ENCODE peak calls at places on chromosomes 13 and 19, in nine cellular contexts. One of them, this sample, is unnamed.

GRCh38 chr13:78714717-78715116 is 55.8 kb upstream of the OBI1 start:
- DNase-seq in hepatocyte: no peak
- DNase-seq in AG09309: no peak
- DNase-seq in ACHN: no peak
- DNase-seq in T-helper 17 cell: no peak
- DNase-seq in epithelial cell of prostate: no peak
- DNase-seq in effector memory CD8-positive, alpha-beta T cell: no peak
- DNase-seq in AML-193: no peak
- DNase-seq in tibial artery: no peak
- DNase-seq in this sample: no peak

GRCh38 chr13:27966641-27967202 is 2.4 kb downstream of the CDX2 start:
- DNase-seq in hepatocyte: no peak
- DNase-seq in AG09309: no peak
- DNase-seq in ACHN: no peak
- DNase-seq in T-helper 17 cell: no peak
- DNase-seq in epithelial cell of prostate: no peak
- DNase-seq in effector memory CD8-positive, alpha-beta T cell: no peak
- DNase-seq in AML-193: no peak
- DNase-seq in tibial artery: no peak
- DNase-seq in this sample: no peak

GRCh38 chr19:3580156-3580955 is 4.9 kb upstream of the GIPC3 start:
- DNase-seq in hepatocyte: no peak
- DNase-seq in AG09309: peak
- DNase-seq in ACHN: peak
- DNase-seq in T-helper 17 cell: no peak
- DNase-seq in epithelial cell of prostate: no peak
- DNase-seq in effector memory CD8-positive, alpha-beta T cell: no peak
- DNase-seq in AML-193: no peak
- DNase-seq in tibial artery: no peak
- DNase-seq in this sample: no peak

GRCh38 chr13:84315527-84315926 is 433.3 kb upstream of the SLITRK1 start:
- DNase-seq in hepatocyte: no peak
- DNase-seq in AG09309: no peak
- DNase-seq in ACHN: no peak
- DNase-seq in T-helper 17 cell: no peak
- DNase-seq in epithelial cell of prostate: no peak
- DNase-seq in effector memory CD8-positive, alpha-beta T cell: no peak
- DNase-seq in AML-193: no peak
- DNase-seq in tibial artery: no peak
- DNase-seq in this sample: no peak

GRCh38 chr19:33719366-33720154 is 77.1 kb upstream of the KCTD15 start:
- DNase-seq in hepatocyte: no peak
- DNase-seq in AG09309: no peak
- DNase-seq in ACHN: no peak
- DNase-seq in T-helper 17 cell: no peak
- DNase-seq in epithelial cell of prostate: no peak
- DNase-seq in effector memory CD8-positive, alpha-beta T cell: no peak
- DNase-seq in AML-193: no peak
- DNase-seq in tibial artery: no peak
- DNase-seq in this sample: no peak

GRCh38 chr13:51643114-51643881 is 59.0 kb downstream of the WDFY2 start:
- DNase-seq in hepatocyte: no peak
- DNase-seq in AG09309: peak
- DNase-seq in ACHN: peak
- DNase-seq in T-helper 17 cell: no peak
- DNase-seq in epithelial cell of prostate: peak
- DNase-seq in effector memory CD8-positive, alpha-beta T cell: no peak
- DNase-seq in AML-193: peak
- DNase-seq in tibial artery: no peak
- DNase-seq in this sample: peak

GRCh38 chr13:101127741-101128353 is 288.5 kb downstream of the NALCN start:
- DNase-seq in hepatocyte: peak
- DNase-seq in AG09309: no peak
- DNase-seq in ACHN: peak
- DNase-seq in T-helper 17 cell: no peak
- DNase-seq in epithelial cell of prostate: no peak
- DNase-seq in effector memory CD8-positive, alpha-beta T cell: peak
- DNase-seq in AML-193: peak
- DNase-seq in tibial artery: no peak
- DNase-seq in this sample: peak

GRCh38 chr19:4379383-4380253 is 20.7 kb downstream of the SH3GL1 start:
- DNase-seq in hepatocyte: no peak
- DNase-seq in AG09309: no peak
- DNase-seq in ACHN: peak
- DNase-seq in T-helper 17 cell: no peak
- DNase-seq in epithelial cell of prostate: peak
- DNase-seq in effector memory CD8-positive, alpha-beta T cell: no peak
- DNase-seq in AML-193: no peak
- DNase-seq in tibial artery: peak
- DNase-seq in this sample: no peak

GRCh38 chr13:100075700-100076587 is 12.9 kb upstream of the PCCA start:
- DNase-seq in hepatocyte: no peak
- DNase-seq in AG09309: no peak
- DNase-seq in ACHN: no peak
- DNase-seq in T-helper 17 cell: no peak
- DNase-seq in epithelial cell of prostate: no peak
- DNase-seq in effector memory CD8-positive, alpha-beta T cell: no peak
- DNase-seq in AML-193: peak
- DNase-seq in tibial artery: no peak
- DNase-seq in this sample: no peak

GRCh38 chr19:16040642-16041041 is 35.7 kb upstream of the TPM4 start:
- DNase-seq in hepatocyte: no peak
- DNase-seq in AG09309: peak
- DNase-seq in ACHN: no peak
- DNase-seq in T-helper 17 cell: no peak
- DNase-seq in epithelial cell of prostate: no peak
- DNase-seq in effector memory CD8-positive, alpha-beta T cell: no peak
- DNase-seq in AML-193: no peak
- DNase-seq in tibial artery: no peak
- DNase-seq in this sample: no peak

GRCh38 chr13:112641456-112641855 is 48.4 kb upstream of the ATP11A start:
- DNase-seq in hepatocyte: no peak
- DNase-seq in AG09309: no peak
- DNase-seq in ACHN: no peak
- DNase-seq in T-helper 17 cell: no peak
- DNase-seq in epithelial cell of prostate: no peak
- DNase-seq in effector memory CD8-positive, alpha-beta T cell: no peak
- DNase-seq in AML-193: no peak
- DNase-seq in tibial artery: peak
- DNase-seq in this sample: no peak

GRCh38 chr19:55241143-55241934 is 12.8 kb upstream of the TMEM86B start:
- DNase-seq in hepatocyte: no peak
- DNase-seq in AG09309: no peak
- DNase-seq in ACHN: no peak
- DNase-seq in T-helper 17 cell: no peak
- DNase-seq in epithelial cell of prostate: no peak
- DNase-seq in effector memory CD8-positive, alpha-beta T cell: no peak
- DNase-seq in AML-193: no peak
- DNase-seq in tibial artery: no peak
- DNase-seq in this sample: no peak

GRCh38 chr19:38683393-38684077 is 36.1 kb downstream of the ACTN4 start:
- DNase-seq in hepatocyte: peak
- DNase-seq in AG09309: no peak
- DNase-seq in ACHN: peak
- DNase-seq in T-helper 17 cell: peak
- DNase-seq in epithelial cell of prostate: peak
- DNase-seq in effector memory CD8-positive, alpha-beta T cell: peak
- DNase-seq in AML-193: no peak
- DNase-seq in tibial artery: peak
- DNase-seq in this sample: peak

GRCh38 chr13:76853481-76853880 is 32.7 kb downstream of the KCTD12 start:
- DNase-seq in hepatocyte: no peak
- DNase-seq in AG09309: no peak
- DNase-seq in ACHN: no peak
- DNase-seq in T-helper 17 cell: no peak
- DNase-seq in epithelial cell of prostate: no peak
- DNase-seq in effector memory CD8-positive, alpha-beta T cell: no peak
- DNase-seq in AML-193: no peak
- DNase-seq in tibial artery: no peak
- DNase-seq in this sample: no peak

GRCh38 chr13:35760678-35761308 is 284.3 kb upstream of the MAB21L1 start:
- DNase-seq in hepatocyte: peak
- DNase-seq in AG09309: no peak
- DNase-seq in ACHN: no peak
- DNase-seq in T-helper 17 cell: no peak
- DNase-seq in epithelial cell of prostate: no peak
- DNase-seq in effector memory CD8-positive, alpha-beta T cell: no peak
- DNase-seq in AML-193: no peak
- DNase-seq in tibial artery: no peak
- DNase-seq in this sample: no peak

GRCh38 chr19:17394891-17395415 is 957 bp upstream of the CCDC194 start:
- DNase-seq in hepatocyte: no peak
- DNase-seq in AG09309: no peak
- DNase-seq in ACHN: peak
- DNase-seq in T-helper 17 cell: no peak
- DNase-seq in epithelial cell of prostate: no peak
- DNase-seq in effector memory CD8-positive, alpha-beta T cell: peak
- DNase-seq in AML-193: peak
- DNase-seq in tibial artery: no peak
- DNase-seq in this sample: peak

GRCh38 chr13:100523994-100524393 is 64.6 kb downstream of the GGACT start:
- DNase-seq in hepatocyte: no peak
- DNase-seq in AG09309: no peak
- DNase-seq in ACHN: no peak
- DNase-seq in T-helper 17 cell: no peak
- DNase-seq in epithelial cell of prostate: no peak
- DNase-seq in effector memory CD8-positive, alpha-beta T cell: no peak
- DNase-seq in AML-193: no peak
- DNase-seq in tibial artery: no peak
- DNase-seq in this sample: no peak

GRCh38 chr19:7460562-7460966 is 28.3 kb downstream of the PEX11G start:
- DNase-seq in hepatocyte: no peak
- DNase-seq in AG09309: no peak
- DNase-seq in ACHN: no peak
- DNase-seq in T-helper 17 cell: no peak
- DNase-seq in epithelial cell of prostate: no peak
- DNase-seq in effector memory CD8-positive, alpha-beta T cell: no peak
- DNase-seq in AML-193: no peak
- DNase-seq in tibial artery: no peak
- DNase-seq in this sample: no peak

GRCh38 chr19:44003461-44004134 is 841 bp downstream of the ZNF230 start:
- DNase-seq in hepatocyte: peak
- DNase-seq in AG09309: no peak
- DNase-seq in ACHN: peak
- DNase-seq in T-helper 17 cell: no peak
- DNase-seq in epithelial cell of prostate: no peak
- DNase-seq in effector memory CD8-positive, alpha-beta T cell: no peak
- DNase-seq in AML-193: peak
- DNase-seq in tibial artery: no peak
- DNase-seq in this sample: peak

GRCh38 chr13:49608932-49609331 is 19.4 kb upstream of the ARL11 start:
- DNase-seq in hepatocyte: no peak
- DNase-seq in AG09309: no peak
- DNase-seq in ACHN: no peak
- DNase-seq in T-helper 17 cell: no peak
- DNase-seq in epithelial cell of prostate: no peak
- DNase-seq in effector memory CD8-positive, alpha-beta T cell: no peak
- DNase-seq in AML-193: peak
- DNase-seq in tibial artery: no peak
- DNase-seq in this sample: peak

GRCh38 chr13:45564108-45564507 is 51.4 kb downstream of the ERICH6B start:
- DNase-seq in hepatocyte: peak
- DNase-seq in AG09309: peak
- DNase-seq in ACHN: no peak
- DNase-seq in T-helper 17 cell: no peak
- DNase-seq in epithelial cell of prostate: peak
- DNase-seq in effector memory CD8-positive, alpha-beta T cell: no peak
- DNase-seq in AML-193: no peak
- DNase-seq in tibial artery: no peak
- DNase-seq in this sample: no peak

GRCh38 chr19:19606021-19606420 is 12.5 kb downstream of the PBX4 start:
- DNase-seq in hepatocyte: peak
- DNase-seq in AG09309: no peak
- DNase-seq in ACHN: no peak
- DNase-seq in T-helper 17 cell: peak
- DNase-seq in epithelial cell of prostate: peak
- DNase-seq in effector memory CD8-positive, alpha-beta T cell: peak
- DNase-seq in AML-193: no peak
- DNase-seq in tibial artery: no peak
- DNase-seq in this sample: no peak

GRCh38 chr19:40192758-40193586 is 1.7 kb downstream of the MAP3K10 start:
- DNase-seq in hepatocyte: no peak
- DNase-seq in AG09309: no peak
- DNase-seq in ACHN: no peak
- DNase-seq in T-helper 17 cell: no peak
- DNase-seq in epithelial cell of prostate: no peak
- DNase-seq in effector memory CD8-positive, alpha-beta T cell: no peak
- DNase-seq in AML-193: no peak
- DNase-seq in tibial artery: no peak
- DNase-seq in this sample: no peak

This sample was measured in Kasumi-1.